ENCODE peak calls at places on chromosomes 12 and 14, in eight cellular contexts. W is fibroblast of pulmonary artery, E is midbrain, V is fibroblast of mammary gland, O is amygdala, H is NCI-H524 treated with DMSO at 0.1 percent for 48 hours, Y is GDM1, L is T1000. T is an unnamed sample.

GRCh38 chr12:48925218-48925871 is at the start of gene FKBP11:
- DNase-seq in E (no peak), L (no peak), H (no peak), O (no peak), V (peak), W (peak), Y (no peak), T (no peak)

GRCh38 chr12:53750812-53751335 is 905 bp downstream of the CISTR start:
- DNase-seq in E (no peak), H (no peak), V (no peak), Y (no peak), L (no peak), O (no peak), W (peak), T (no peak)

GRCh38 chr12:5220835-5221234 is 177.2 kb downstream of the KCNA5 start:
- DNase-seq in W (no peak), H (no peak), V (no peak), E (no peak), L (no peak), Y (no peak), O (no peak), T (no peak)

GRCh38 chr12:105418232-105418631 is 87.7 kb downstream of the C12orf75 start:
- DNase-seq in W (peak), Y (no peak), H (no peak), L (peak), O (no peak), E (no peak), V (peak), T (no peak)

GRCh38 chr12:51949342-51950030 is 2.0 kb upstream of the ACVR1B start:
- DNase-seq in W (no peak), L (no peak), H (peak), V (peak), O (no peak), Y (no peak), E (no peak), T (no peak)

GRCh38 chr12:68772714-68773113 is 26.7 kb downstream of the SLC35E3 start:
- DNase-seq in L (no peak), V (no peak), Y (no peak), H (no peak), W (no peak), E (no peak), O (no peak), T (no peak)

GRCh38 chr12:50185975-50186663 is 18.9 kb upstream of the CERS5 start:
- DNase-seq in V (no peak), O (no peak), L (no peak), E (no peak), H (no peak), W (peak), Y (no peak), T (no peak)

GRCh38 chr14:105484069-105484996 is 2.4 kb upstream of the CRIP1 start:
- DNase-seq in L (no peak), V (no peak), E (no peak), O (no peak), H (no peak), W (peak), Y (no peak), T (no peak)

GRCh38 chr14:88233915-88234314 is 89.2 kb downstream of the KCNK10 start:
- DNase-seq in L (no peak), H (no peak), O (no peak), V (peak), Y (no peak), E (no peak), W (peak), T (no peak)

GRCh38 chr14:89231426-89232113 is 185.5 kb downstream of the FOXN3 start:
- DNase-seq in V (no peak), W (no peak), O (no peak), H (no peak), Y (no peak), E (no peak), L (no peak), T (no peak)

GRCh38 chr14:32623300-32624093 is 294.4 kb downstream of the AKAP6 start:
- DNase-seq in Y (no peak), H (no peak), V (peak), W (peak), L (peak), O (no peak), E (no peak), T (no peak)

GRCh38 chr14:51095854-51096823 is 1.2 kb upstream of the TRIM9 start:
- DNase-seq in L (peak), O (no peak), Y (no peak), V (peak), W (peak), H (peak), E (peak), T (peak)

GRCh38 chr12:25054783-25055144 is 105.9 kb upstream of the BCAT1 start:
- DNase-seq in H (no peak), W (no peak), E (no peak), O (no peak), V (no peak), L (peak), Y (no peak), T (no peak)

GRCh38 chr12:45200497-45201043 is 15.3 kb upstream of the ANO6 start:
- DNase-seq in L (no peak), W (peak), Y (no peak), O (no peak), V (peak), H (no peak), E (no peak), T (no peak)